ENCODE peak calls at places on chromosomes 2 and 18, in seven cellular contexts. E is foreskin melanocyte, D is foreskin fibroblast, Q is epithelial cell of esophagus, V is caudate nucleus, L is GM10248, Y is GM04504. P is an unnamed sample.

GRCh38 chr18:44624052-44624451 is 56.6 kb upstream of the SETBP1 start:
- DNase-seq in Y (no peak), L (no peak), Q (no peak), D (no peak), V (no peak), E (no peak), P (no peak)

GRCh38 chr2:42074661-42075060 is 26.8 kb downstream of the PKDCC start:
- DNase-seq in Q (no peak), L (no peak), D (no peak), E (no peak), V (no peak), Y (no peak), P (no peak)

GRCh38 chr18:63319383-63320040 is at the start of gene BCL2:
- DNase-seq in E (no peak), Q (peak; percentile 37), Y (no peak), L (no peak), D (peak; percentile 33), V (peak; percentile 40), P (peak; percentile 45)

GRCh38 chr2:147082850-147083522 is 761.8 kb upstream of the ACVR2A start:
- DNase-seq in Y (peak; percentile 40), D (peak; percentile 52), E (peak; percentile 68), L (peak; percentile 37), V (peak; percentile 2), Q (peak; percentile 82), P (peak; percentile 59)

GRCh38 chr2:96839875-96840850 is 3.7 kb downstream of the ANKRD23 start:
- DNase-seq in D (no peak), Q (no peak), Y (no peak), E (no peak), V (no peak), L (no peak), P (no peak)

GRCh38 chr18:13982136-13982535 is 66.8 kb upstream of the MC2R start:
- DNase-seq in Y (no peak), D (no peak), E (no peak), L (no peak), V (no peak), Q (no peak), P (no peak)

GRCh38 chr18:62249478-62250097 is 62.5 kb downstream of the RELCH start:
- DNase-seq in V (peak; percentile 38), Q (peak; percentile 87), Y (peak; percentile 24), L (peak; percentile 48), D (peak; percentile 30), E (peak; percentile 31), P (peak; percentile 87)

GRCh38 chr18:13286456-13287125 is 68.0 kb downstream of the LDLRAD4 start:
- DNase-seq in L (no peak), E (no peak), Y (no peak), V (no peak), Q (no peak), D (no peak), P (no peak)

GRCh38 chr2:3971313-3972192 is 268.2 kb downstream of the DCDC2C start:
- DNase-seq in L (no peak), Y (no peak), E (no peak), D (no peak), Q (no peak), V (no peak), P (no peak)

GRCh38 chr18:71707400-71707799 is 836.7 kb downstream of the CBLN2 start:
- DNase-seq in Y (no peak), E (no peak), D (no peak), V (no peak), L (no peak), Q (no peak), P (no peak)

GRCh38 chr2:96967964-96968363 is 18.4 kb downstream of the FAM178B start:
- DNase-seq in V (no peak), Q (no peak), Y (no peak), E (no peak), L (no peak), D (no peak), P (no peak)

GRCh38 chr2:58938988-58939387 is 697.9 kb upstream of the FANCL start:
- DNase-seq in E (no peak), Y (no peak), V (no peak), L (no peak), D (no peak), Q (no peak), P (no peak)

GRCh38 chr2:38439226-38439612 is 62.1 kb upstream of the ATL2 start:
- DNase-seq in Y (no peak), L (no peak), Q (peak; percentile 35), D (no peak), E (peak; percentile 63), V (no peak), P (no peak)

GRCh38 chr2:121128741-121129659 is 156.0 kb downstream of the TFCP2L1 start:
- DNase-seq in Y (no peak), E (no peak), V (peak; percentile 2), L (no peak), Q (peak; percentile 72), D (no peak), P (no peak)

GRCh38 chr2:66495788-66496640 is 61.1 kb downstream of the MEIS1 start:
- DNase-seq in L (no peak), V (no peak), Q (peak; percentile 97), E (no peak), Y (peak; percentile 69), D (peak; percentile 89), P (peak; percentile 88)

GRCh38 chr2:28993211-28993960 is 12.3 kb downstream of the TOGARAM2 start:
- DNase-seq in V (no peak), L (no peak), E (no peak), Q (peak; percentile 59), D (no peak), Y (no peak), P (no peak)